ENCODE peak calls at places on chromosomes 11 and 22, in four cellular contexts. N is SJSA1, I is cardiac muscle cell, L is neuronal stem cell. P is an unnamed sample. For H3K27me3, the result is how much of the 10 kb centered on the place peaks cover.

GRCh38 chr22:41674941-41675340 is 13.7 kb downstream of the SNU13 start:
- DNase-seq in N (no peak), I (peak), L (no peak), P (no peak)

GRCh38 chr11:10331548-10332289 is 26.8 kb downstream of the ADM start:
- DNase-seq in N (no peak), I (no peak), L (no peak), P (no peak)

GRCh38 chr22:26751217-26751616 is 93.8 kb downstream of the MIAT start:
- DNase-seq in N (peak), I (no peak), L (peak), P (no peak)

GRCh38 chr11:115215694-115216615 is 288.3 kb downstream of the CADM1 start:
- DNase-seq in N (no peak), I (no peak), L (no peak), P (no peak)

GRCh38 chr11:43789700-43790443 is 90.8 kb upstream of the ALKBH3 start:
- DNase-seq in N (peak), I (no peak), L (no peak), P (no peak)

GRCh38 chr22:46457502-46458488 is 79.6 kb downstream of the CELSR1 start:
- DNase-seq in N (no peak), I (no peak), L (no peak), P (no peak)

GRCh38 chr11:76232026-76232665 is 25.8 kb upstream of the WNT11 start:
- DNase-seq in N (no peak), I (no peak), L (no peak), P (no peak)

GRCh38 chr22:35617137-35617755 is at the start of gene MB:
- DNase-seq in N (no peak), I (peak), L (no peak), P (peak)

GRCh38 chr11:100965346-100965745 is 164.3 kb downstream of the PGR start:
- DNase-seq in N (no peak), I (no peak), L (no peak), P (no peak)

GRCh38 chr11:12599408-12600143 is 74.6 kb upstream of the TEAD1 start:
- DNase-seq in N (no peak), I (peak), L (peak), P (no peak)

GRCh38 chr22:27251563-27251962 is 550.0 kb downstream of the MN1 start:
- DNase-seq in N (no peak), I (no peak), L (no peak), P (no peak)

GRCh38 chr11:369336-370018 is at the start of gene B4GALNT4:
- DNase-seq in N (no peak), I (peak), L (no peak), P (no peak)

GRCh38 chr11:2445107-2445947 is 519 bp downstream of the KCNQ1 start:
- DNase-seq in N (no peak), I (peak), L (no peak), P (no peak)

GRCh38 chr22:48711031-48711431 is 1116.6 kb downstream of the BRD1 start:
- DNase-seq in N (no peak), I (no peak), L (no peak), P (no peak)

GRCh38 chr11:65482306-65482850 is 16.5 kb upstream of the MALAT1 start:
- DNase-seq in N (peak), I (no peak), L (no peak), P (no peak)

GRCh38 chr11:29432719-29433325 is 584.0 kb downstream of the KCNA4 start:
- DNase-seq in N (peak), I (peak), L (no peak), P (no peak)

GRCh38 chr11:2951235-2952110 is 22.3 kb upstream of the PHLDA2 start:
- DNase-seq in N (peak), I (no peak), L (no peak), P (no peak)

GRCh38 chr11:126732981-126733380 is 267.6 kb downstream of the KIRREL3 start:
- DNase-seq in N (no peak), I (no peak), L (no peak), P (no peak)
- H3K27me3 ChIP-seq in N (under half), I (under half), L (under half), P (under half)

DNA sequence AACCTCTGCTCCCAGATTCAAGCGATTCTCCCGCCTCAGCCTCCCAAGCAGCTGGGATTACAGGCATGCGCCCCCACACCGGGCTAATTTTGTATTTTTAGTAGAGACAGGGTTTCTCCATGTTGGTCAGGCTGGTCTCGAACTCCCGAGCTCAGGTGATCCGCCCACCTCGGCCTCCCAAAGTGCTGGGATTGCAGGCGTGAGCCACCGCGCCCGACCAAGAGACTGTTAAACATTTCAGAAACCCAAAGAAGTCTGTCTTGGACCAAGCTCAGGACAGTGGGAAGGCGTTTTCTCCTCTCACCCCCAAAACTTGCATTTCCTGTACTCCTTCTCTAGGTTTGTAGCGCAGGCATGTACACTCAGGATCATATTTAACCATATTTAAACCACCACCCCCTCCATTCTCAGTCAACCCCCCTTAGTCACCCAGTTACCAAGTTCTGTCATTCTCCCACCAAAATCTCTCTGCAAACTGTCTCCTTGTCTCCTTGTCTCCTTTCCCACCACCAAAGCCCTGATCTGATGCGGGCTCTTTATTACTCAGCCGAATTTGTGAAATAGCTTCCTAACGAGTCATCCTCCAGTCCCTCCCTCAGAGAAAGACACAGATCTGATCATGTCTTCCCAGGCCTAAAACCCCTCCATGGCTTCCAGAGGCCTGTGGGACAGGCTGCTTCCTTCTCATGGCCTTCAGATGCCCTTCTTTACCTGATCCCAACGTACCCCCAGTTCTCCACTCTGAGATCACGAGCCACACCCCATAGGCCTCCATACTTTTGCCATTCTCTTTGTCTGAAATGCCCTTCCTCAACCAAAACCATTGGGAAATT is 29.0 kb upstream of the CREB3L1 start:
- DNase-seq in N (peak), I (no peak), L (no peak), P (no peak)
- H3K27ac ChIP-seq in N (peak), I (no peak), L (peak), P (no peak)

DNA sequence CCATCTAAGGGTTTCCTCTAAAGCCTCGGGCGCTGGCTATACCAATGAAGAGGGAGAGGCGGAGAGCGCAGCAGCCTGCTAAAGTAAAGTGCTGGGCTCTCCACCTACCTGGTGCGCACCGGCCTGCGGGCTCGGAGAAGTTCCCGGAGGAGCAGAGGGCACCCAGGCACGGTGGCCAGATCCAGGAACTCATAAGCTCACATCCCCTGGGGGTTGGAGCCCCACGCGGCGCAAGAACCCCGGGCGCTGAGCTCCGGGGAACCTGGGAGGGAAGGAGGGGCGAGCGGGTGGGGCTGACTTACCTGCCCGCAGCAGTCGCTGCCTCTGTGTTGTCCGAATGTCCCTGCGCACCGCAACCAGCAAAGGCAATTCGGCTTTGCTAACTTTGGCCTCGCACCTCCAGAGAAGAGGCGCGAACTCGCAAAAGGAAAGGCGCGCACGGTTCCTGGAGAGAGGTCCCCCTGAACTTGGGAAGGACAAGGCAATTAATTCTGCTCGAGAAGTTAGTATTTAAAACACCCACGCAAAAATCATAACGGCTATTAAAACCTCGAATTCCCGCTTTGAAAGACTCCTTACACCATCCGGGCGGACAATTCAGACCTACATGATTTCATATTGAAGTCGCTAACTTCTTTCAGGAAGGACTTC is 127.6 kb upstream of the C11orf58 start:
- DNase-seq in N (no peak), I (peak), L (no peak), P (no peak)
- H3K27me3 ChIP-seq in N (under half), I (half or more), L (under half), P (under half)

GRCh38 chr11:120091121-120091520 is 46.8 kb downstream of the TRIM29 start:
- DNase-seq in N (no peak), I (no peak), L (no peak), P (no peak)

GRCh38 chr11:120089036-120090001 is 48.6 kb downstream of the TRIM29 start:
- DNase-seq in N (no peak), I (no peak), L (no peak), P (no peak)

GRCh38 chr11:120091701-120092100 is 46.2 kb downstream of the TRIM29 start:
- DNase-seq in N (no peak), I (no peak), L (no peak), P (no peak)

GRCh38 chr11:120088056-120088455 is 49.9 kb downstream of the TRIM29 start:
- DNase-seq in N (no peak), I (no peak), L (no peak), P (no peak)

GRCh38 chr11:120090411-120090810 is 47.5 kb downstream of the TRIM29 start:
- DNase-seq in N (no peak), I (no peak), L (no peak), P (no peak)
- H3K27ac ChIP-seq in N (no peak), I (no peak), L (no peak), P (no peak)

GRCh38 chr11:122979815-122980656 is 1.6 kb downstream of the BSX start:
- DNase-seq in N (no peak), I (no peak), L (peak), P (no peak)
- H3K27me3 ChIP-seq in N (under half), I (half or more), L (under half), P (half or more)

GRCh38 chr22:38734203-38735100 is 21.3 kb downstream of the SUN2 start:
- DNase-seq in N (no peak), I (no peak), L (no peak), P (no peak)
- H3K27ac ChIP-seq in N (no peak), I (peak), L (no peak), P (peak)

DNA sequence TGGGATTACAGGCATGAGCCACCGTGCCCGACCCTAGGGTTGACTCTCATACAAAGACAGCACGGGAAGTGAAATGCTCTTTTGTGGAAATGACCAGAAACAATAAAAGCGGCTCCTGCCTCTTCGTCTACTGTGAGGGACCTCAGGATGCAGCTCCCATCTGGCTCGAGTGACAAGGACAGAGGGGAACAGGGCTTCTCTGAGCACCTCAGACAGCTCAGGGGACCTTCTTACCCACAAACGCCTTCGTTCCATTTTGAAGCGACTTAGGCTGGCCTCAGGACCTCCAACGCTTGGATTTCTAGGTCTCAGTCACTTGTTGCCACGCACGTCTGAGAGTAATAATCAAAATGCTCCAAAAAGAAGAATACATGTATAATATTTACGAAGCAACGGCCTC is 2.5 kb downstream of the PRAME start:
- DNase-seq in N (no peak), I (no peak), L (no peak), P (no peak)
- H3K27me3 ChIP-seq in N (under half), I (under half), L (under half), P (under half)

GRCh38 chr11:34149274-34149673 is 43.8 kb downstream of the NAT10 start:
- DNase-seq in N (no peak), I (no peak), L (no peak), P (no peak)

GRCh38 chr11:34146866-34147265 is 41.4 kb downstream of the NAT10 start:
- DNase-seq in N (no peak), I (no peak), L (no peak), P (no peak)

GRCh38 chr11:34149786-34150185 is 44.4 kb downstream of the NAT10 start:
- DNase-seq in N (no peak), I (no peak), L (no peak), P (no peak)

GRCh38 chr11:34147581-34147980 is 42.2 kb downstream of the NAT10 start:
- DNase-seq in N (no peak), I (no peak), L (no peak), P (no peak)

DNA sequence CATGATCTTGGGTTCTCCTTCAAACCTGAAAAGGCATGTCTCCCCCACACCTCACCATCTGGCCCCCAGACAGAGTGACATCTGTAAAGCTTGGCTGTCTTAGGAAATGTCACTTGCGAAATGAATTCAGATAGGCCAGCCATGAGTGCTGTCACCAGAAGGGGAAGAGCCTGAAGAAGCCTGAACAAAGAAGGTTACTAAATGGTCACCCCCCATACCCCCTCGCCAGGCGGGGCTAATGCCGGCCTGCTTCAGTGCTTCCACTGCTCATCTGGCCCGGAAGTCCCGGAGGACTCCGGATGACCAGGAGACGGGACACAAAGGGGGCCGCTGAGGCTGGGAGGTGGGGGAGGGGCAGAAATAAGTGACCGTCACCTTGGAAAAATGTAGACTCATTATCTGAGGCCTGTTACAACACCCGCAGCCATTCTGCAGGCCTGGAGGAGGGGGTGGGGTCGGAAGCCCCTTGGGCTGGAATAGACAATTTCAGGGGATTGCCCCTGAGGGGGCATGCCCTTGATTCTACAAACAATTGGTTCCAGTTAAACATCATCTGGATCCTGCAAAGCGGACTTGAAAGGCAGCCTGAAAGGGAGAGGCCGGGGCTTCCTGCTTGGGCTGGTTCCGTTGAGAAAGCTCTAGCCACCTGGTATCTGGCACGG is 43.2 kb downstream of the NAT10 start:
- DNase-seq in N (no peak), I (no peak), L (no peak), P (no peak)
- H3K27ac ChIP-seq in N (no peak), I (peak), L (no peak), P (no peak)

DNA sequence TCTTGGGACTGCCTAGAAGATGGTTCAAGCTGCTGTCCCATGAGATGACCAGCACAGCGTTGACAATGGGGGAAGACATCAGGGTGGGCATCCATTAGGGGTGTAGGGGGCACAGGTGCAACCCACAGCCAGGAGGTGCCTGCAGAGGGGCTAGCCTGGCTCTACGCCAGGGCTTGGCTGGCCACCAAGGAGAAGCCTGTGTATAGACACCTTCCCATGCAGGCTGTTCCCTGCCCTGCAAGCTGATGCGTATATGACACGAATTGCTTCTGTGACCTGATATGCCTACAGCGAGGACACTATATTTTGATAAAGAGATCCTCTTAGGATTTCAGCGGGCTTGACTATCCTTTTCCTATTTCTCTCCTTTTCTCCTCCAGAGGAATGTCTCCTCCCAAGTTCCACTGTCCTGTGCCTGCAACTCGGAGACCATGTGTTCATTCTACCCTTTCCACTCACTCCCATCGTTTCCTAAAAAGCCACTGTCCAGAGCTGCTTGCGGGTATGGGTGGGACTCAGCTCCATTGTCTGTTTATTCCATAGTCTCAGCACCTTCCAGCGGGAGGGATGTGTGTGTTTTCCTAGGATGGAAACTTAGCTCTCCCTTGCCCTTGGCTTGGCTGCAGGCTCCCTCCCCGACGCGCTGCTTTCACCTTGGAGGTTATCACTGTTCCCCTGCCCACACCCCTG is 56.1 kb downstream of the ST14 start:
- DNase-seq in N (no peak), I (peak), L (no peak), P (no peak)
- H3K27me3 ChIP-seq in N (under half), I (under half), L (under half), P (under half)